ENCODE peak calls at places on chromosomes 2 and 18, in ten cellular contexts. K is Karpas-422; Q is bronchial epithelial cell; L is colonic mucosa; S is AG04450; W is fibroblast of lung; U is CD4-positive, CD25-positive, alpha-beta regulatory T cell; O is suprapubic skin; Y is upper lobe of right lung; N is endodermal cell. V is an unnamed sample.
A peak's percentile ranks its signal among the peaks of the same experiment; 100 is the strongest.

GRCh38 chr18:69599377-69599776 is 198.7 kb downstream of the DOK6 start:
- DNase-seq in Y (no peak), K (no peak), L (no peak), U (no peak), S (no peak), N (no peak), W (no peak), O (no peak), Q (no peak), V (no peak)

GRCh38 chr18:21074336-21075323 is 37.0 kb downstream of the ROCK1 start:
- DNase-seq in U (no peak), K (peak; percentile 53), S (no peak), W (no peak), O (no peak), L (no peak), Q (peak; percentile 74), Y (no peak), N (no peak), V (no peak)

GRCh38 chr2:156340818-156341481 is 8.4 kb upstream of the NR4A2 start:
- DNase-seq in S (no peak), N (peak; percentile 73), W (peak; percentile 74), U (no peak), L (no peak), Q (no peak), Y (no peak), K (peak; percentile 51), O (no peak), V (no peak)

GRCh38 chr2:6863792-6864191 is 1.9 kb downstream of the CMPK2 start:
- DNase-seq in S (no peak), W (no peak), N (no peak), Q (no peak), Y (no peak), U (no peak), K (no peak), O (no peak), L (no peak), V (no peak)

GRCh38 chr2:232113821-232114220 is 152.3 kb downstream of the DIS3L2 start:
- DNase-seq in Q (no peak), S (no peak), L (no peak), W (no peak), O (no peak), U (no peak), N (no peak), Y (no peak), K (no peak), V (no peak)

GRCh38 chr2:85814802-85815550 is 61.2 kb downstream of the ATOH8 start:
- DNase-seq in Y (no peak), W (no peak), N (no peak), Q (no peak), L (no peak), K (no peak), O (no peak), U (no peak), S (no peak), V (no peak)

GRCh38 chr2:122172812-122173211 is 417.4 kb downstream of the TSN start:
- DNase-seq in W (no peak), U (no peak), N (no peak), O (no peak), K (no peak), Y (no peak), Q (no peak), L (no peak), S (no peak), V (no peak)

GRCh38 chr2:64998658-64999061 is 9.5 kb downstream of the SLC1A4 start:
- DNase-seq in Q (no peak), K (no peak), N (no peak), W (no peak), U (no peak), O (no peak), L (no peak), Y (no peak), S (peak; percentile 21), V (no peak)

GRCh38 chr2:60834270-60834717 is 47.1 kb upstream of the REL start:
- DNase-seq in L (no peak), W (no peak), Y (no peak), U (no peak), K (no peak), O (no peak), Q (no peak), N (no peak), S (no peak), V (no peak)

GRCh38 chr2:53516650-53517049 is 251.0 kb upstream of the CHAC2 start:
- DNase-seq in O (no peak), U (no peak), W (no peak), N (no peak), L (no peak), S (no peak), K (no peak), Y (no peak), Q (no peak), V (no peak)

GRCh38 chr18:3454365-3455089 is 4.6 kb downstream of the TGIF1 start:
- DNase-seq in Q (peak; percentile 70), Y (no peak), L (peak; percentile 71), N (peak; percentile 79), K (peak; percentile 79), S (no peak), U (peak; percentile 24), O (no peak), W (peak; percentile 79), V (peak; percentile 72)

GRCh38 chr2:158034198-158034831 is 67.4 kb upstream of the UPP2 start:
- DNase-seq in Q (peak; percentile 70), O (no peak), Y (no peak), L (peak; percentile 68), N (peak; percentile 86), S (no peak), U (no peak), W (peak; percentile 70), K (peak; percentile 71), V (no peak)

GRCh38 chr2:60215295-60215990 is 338.0 kb downstream of the BCL11A start:
- DNase-seq in U (no peak), Y (no peak), Q (no peak), L (peak; percentile 55), N (peak; percentile 68), K (no peak), W (no peak), S (no peak), O (no peak), V (no peak)

GRCh38 chr2:23500836-23501235 is 115.9 kb downstream of the KLHL29 start:
- DNase-seq in N (no peak), K (no peak), W (no peak), Y (no peak), U (no peak), Q (no peak), L (no peak), S (no peak), O (no peak), V (no peak)

GRCh38 chr2:38214209-38214717 is 138.3 kb upstream of the CYP1B1 start:
- DNase-seq in Y (no peak), S (no peak), U (no peak), N (peak; percentile 55), O (no peak), L (no peak), K (no peak), W (peak; percentile 19), Q (no peak), V (no peak)

GRCh38 chr2:211117026-211117425 is 560.6 kb downstream of the CPS1 start:
- DNase-seq in Y (no peak), N (no peak), L (no peak), W (no peak), S (no peak), U (no peak), K (no peak), Q (no peak), O (no peak), V (no peak)

GRCh38 chr2:26687328-26687727 is 5.2 kb upstream of the KCNK3 start:
- DNase-seq in L (no peak), Y (no peak), W (no peak), O (no peak), N (no peak), U (no peak), K (no peak), S (no peak), Q (peak; percentile 25), V (no peak)
- H3K27me3 ChIP-seq in L (peaks cover 10% of the 10 kb centered on the region), Y (no peaks in the 10 kb centered on the region), W (peaks cover 7% of the 10 kb centered on the region), O (peaks cover 43% of the 10 kb centered on the region), N (peaks cover 49% of the 10 kb centered on the region), U (peaks cover 9% of the 10 kb centered on the region), K (no peaks in the 10 kb centered on the region), S (peaks cover 71% of the 10 kb centered on the region), Q (peaks cover 14% of the 10 kb centered on the region), V (no peaks in the 10 kb centered on the region)

GRCh38 chr2:236174608-236175001 is 6.4 kb upstream of the GBX2 start:
- DNase-seq in K (no peak), Y (no peak), S (no peak), O (no peak), N (peak; percentile 75), L (no peak), W (no peak), U (no peak), Q (no peak), V (no peak)
- H3K27me3 ChIP-seq in K (no peaks in the 10 kb centered on the region), Y (peaks cover 98% of the 10 kb centered on the region), S (peaks cover 73% of the 10 kb centered on the region), O (peaks cover 100% of the 10 kb centered on the region), N (peaks cover 97% of the 10 kb centered on the region), L (peaks cover 86% of the 10 kb centered on the region), W (peaks cover 56% of the 10 kb centered on the region), U (peaks cover 19% of the 10 kb centered on the region), Q (peaks cover 49% of the 10 kb centered on the region), V (peaks cover 100% of the 10 kb centered on the region)

DNA sequence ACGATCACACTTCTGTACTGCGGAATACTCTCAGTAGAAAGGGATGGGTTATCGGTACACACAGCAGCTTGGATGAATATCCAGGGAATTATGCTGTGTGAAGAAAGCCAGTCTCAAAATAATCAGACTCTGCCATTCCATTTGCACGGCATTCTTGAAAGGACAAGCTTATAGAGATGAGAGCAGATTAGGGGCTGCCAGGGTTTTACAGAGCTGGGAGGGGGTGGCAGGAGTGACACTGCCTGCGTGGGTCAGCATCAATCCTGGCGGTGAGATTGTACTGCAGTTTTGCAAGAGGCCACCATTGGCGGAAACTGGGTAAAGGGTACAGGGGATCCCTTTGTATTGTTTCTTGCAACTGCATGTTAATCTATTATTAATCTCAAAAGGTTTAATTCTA is 16.6 kb downstream of the KCNG2 start:
- DNase-seq in Q (no peak), S (no peak), W (no peak), O (no peak), K (no peak), Y (no peak), L (no peak), N (no peak), U (no peak), V (no peak)
- H3K27me3 ChIP-seq in Q (no peaks in the 10 kb centered on the region), S (peaks cover 16% of the 10 kb centered on the region), W (peaks cover 6% of the 10 kb centered on the region), O (peaks cover 18% of the 10 kb centered on the region), K (no peaks in the 10 kb centered on the region), Y (no peaks in the 10 kb centered on the region), L (no peaks in the 10 kb centered on the region), N (peaks cover 10% of the 10 kb centered on the region), U (no peaks in the 10 kb centered on the region), V (peaks cover 2% of the 10 kb centered on the region)

DNA sequence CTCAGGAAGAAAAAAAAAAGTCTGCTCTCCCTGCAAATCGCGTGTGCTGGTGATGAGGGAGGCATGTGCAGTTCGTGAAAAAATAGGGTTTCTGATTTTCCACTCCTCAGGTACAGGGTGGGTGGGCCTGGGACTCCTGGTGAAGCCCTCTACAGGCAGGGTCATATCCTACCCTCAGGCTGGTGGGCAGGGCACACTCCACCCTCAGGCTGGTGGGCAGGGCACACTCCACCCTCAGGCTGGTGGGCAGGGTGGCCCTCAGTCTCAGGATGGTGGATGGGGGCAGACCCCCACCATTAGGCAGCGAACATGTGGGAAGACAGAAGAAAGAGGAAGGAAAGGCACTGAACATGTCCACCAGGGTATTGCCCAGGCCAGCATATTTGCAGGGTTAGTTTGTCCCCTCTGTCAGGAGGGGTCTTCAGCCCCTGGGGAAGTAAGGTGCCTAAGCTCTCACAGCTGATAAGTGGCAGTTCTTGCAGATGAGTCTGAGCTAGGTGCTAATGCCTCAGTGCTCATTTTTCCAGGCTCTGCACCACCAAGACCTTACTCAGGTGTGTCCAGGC is 95.2 kb upstream of the RAB6C start:
- DNase-seq in W (no peak), N (peak; percentile 25), S (no peak), U (no peak), Q (no peak), Y (peak; percentile 37), K (no peak), L (no peak), O (no peak), V (no peak)
- H3K27me3 ChIP-seq in W (no peaks in the 10 kb centered on the region), N (peaks cover 3% of the 10 kb centered on the region), S (no peaks in the 10 kb centered on the region), U (peaks cover 3% of the 10 kb centered on the region), Q (no peaks in the 10 kb centered on the region), Y (no peaks in the 10 kb centered on the region), K (no peaks in the 10 kb centered on the region), L (no peaks in the 10 kb centered on the region), O (no peaks in the 10 kb centered on the region), V (no peaks in the 10 kb centered on the region)

V was measured in tibial nerve.